ENCODE peak calls at places on chromosome 5, in nine cellular contexts. One of them, this sample, is unnamed. For H3K4me1, the result is how much of the 10 kb centered on the place peaks cover.

GRCh38 chr5:132387649-132388117 is 18.2 kb downstream of the SLC22A5 start:
- DNase-seq in aorta: peak
- DNase-seq in small intestine: peak
- DNase-seq in fibroblast of lung: peak
- DNase-seq in A549: peak
- DNase-seq in CD8-positive, alpha-beta memory T cell: no peak
- DNase-seq in PC-9: peak
- DNase-seq in endothelial cell of umbilical vein: peak
- DNase-seq in lung: peak
- DNase-seq in this sample: peak

GRCh38 chr5:143263272-143263810 is 140.1 kb downstream of the NR3C1 start:
- DNase-seq in aorta: no peak
- DNase-seq in small intestine: no peak
- DNase-seq in fibroblast of lung: peak
- DNase-seq in A549: no peak
- DNase-seq in CD8-positive, alpha-beta memory T cell: no peak
- DNase-seq in PC-9: no peak
- DNase-seq in endothelial cell of umbilical vein: no peak
- DNase-seq in lung: no peak
- DNase-seq in this sample: no peak

GRCh38 chr5:120457839-120458507 is 6.1 kb upstream of the PRR16 start:
- DNase-seq in aorta: peak
- DNase-seq in small intestine: peak
- DNase-seq in fibroblast of lung: peak
- DNase-seq in A549: peak
- DNase-seq in CD8-positive, alpha-beta memory T cell: no peak
- DNase-seq in PC-9: peak
- DNase-seq in endothelial cell of umbilical vein: peak
- DNase-seq in lung: peak
- DNase-seq in this sample: peak

GRCh38 chr5:14263700-14264099 is 120.6 kb downstream of the TRIO start:
- DNase-seq in aorta: no peak
- DNase-seq in small intestine: no peak
- DNase-seq in fibroblast of lung: no peak
- DNase-seq in A549: no peak
- DNase-seq in CD8-positive, alpha-beta memory T cell: no peak
- DNase-seq in PC-9: peak
- DNase-seq in endothelial cell of umbilical vein: no peak
- DNase-seq in lung: no peak
- DNase-seq in this sample: no peak

GRCh38 chr5:17252543-17252942 is 35.1 kb downstream of the BASP1 start:
- DNase-seq in aorta: no peak
- DNase-seq in small intestine: no peak
- DNase-seq in fibroblast of lung: no peak
- DNase-seq in A549: no peak
- DNase-seq in CD8-positive, alpha-beta memory T cell: no peak
- DNase-seq in PC-9: peak
- DNase-seq in endothelial cell of umbilical vein: peak
- DNase-seq in lung: no peak
- DNase-seq in this sample: no peak

GRCh38 chr5:420632-421286 is 22.2 kb upstream of the EXOC3 start:
- DNase-seq in aorta: peak
- DNase-seq in small intestine: no peak
- DNase-seq in fibroblast of lung: no peak
- DNase-seq in A549: no peak
- DNase-seq in CD8-positive, alpha-beta memory T cell: no peak
- DNase-seq in PC-9: no peak
- DNase-seq in endothelial cell of umbilical vein: no peak
- DNase-seq in lung: no peak
- DNase-seq in this sample: no peak

GRCh38 chr5:82635561-82636288 is 357.6 kb upstream of the RPS23 start:
- DNase-seq in aorta: no peak
- DNase-seq in small intestine: peak
- DNase-seq in fibroblast of lung: peak
- DNase-seq in A549: peak
- DNase-seq in CD8-positive, alpha-beta memory T cell: no peak
- DNase-seq in PC-9: peak
- DNase-seq in endothelial cell of umbilical vein: peak
- DNase-seq in lung: no peak
- DNase-seq in this sample: no peak

GRCh38 chr5:17378346-17378984 is 119.6 kb upstream of the TAF11L2 start:
- DNase-seq in aorta: no peak
- DNase-seq in small intestine: no peak
- DNase-seq in fibroblast of lung: peak
- DNase-seq in A549: peak
- DNase-seq in CD8-positive, alpha-beta memory T cell: no peak
- DNase-seq in PC-9: no peak
- DNase-seq in endothelial cell of umbilical vein: no peak
- DNase-seq in lung: no peak
- DNase-seq in this sample: no peak

GRCh38 chr5:175443514-175444059 is 395 bp downstream of the DRD1 start:
- DNase-seq in aorta: no peak
- DNase-seq in small intestine: no peak
- DNase-seq in fibroblast of lung: peak
- DNase-seq in A549: no peak
- DNase-seq in CD8-positive, alpha-beta memory T cell: no peak
- DNase-seq in PC-9: no peak
- DNase-seq in endothelial cell of umbilical vein: no peak
- DNase-seq in lung: no peak
- DNase-seq in this sample: no peak

GRCh38 chr5:141208478-141208877 is at the start of gene PCDHB12:
- DNase-seq in aorta: no peak
- DNase-seq in small intestine: no peak
- DNase-seq in fibroblast of lung: no peak
- DNase-seq in A549: peak
- DNase-seq in CD8-positive, alpha-beta memory T cell: no peak
- DNase-seq in PC-9: no peak
- DNase-seq in endothelial cell of umbilical vein: peak
- DNase-seq in lung: no peak
- DNase-seq in this sample: no peak

GRCh38 chr5:142499591-142500384 is 175.0 kb upstream of the SPRY4 start:
- DNase-seq in aorta: no peak
- DNase-seq in small intestine: peak
- DNase-seq in fibroblast of lung: no peak
- DNase-seq in A549: no peak
- DNase-seq in CD8-positive, alpha-beta memory T cell: no peak
- DNase-seq in PC-9: no peak
- DNase-seq in endothelial cell of umbilical vein: no peak
- DNase-seq in lung: no peak
- DNase-seq in this sample: no peak

GRCh38 chr5:141493500-141494422 is 4.9 kb downstream of the PCDHGC5 start:
- DNase-seq in aorta: no peak
- DNase-seq in small intestine: no peak
- DNase-seq in fibroblast of lung: peak
- DNase-seq in A549: no peak
- DNase-seq in CD8-positive, alpha-beta memory T cell: no peak
- DNase-seq in PC-9: no peak
- DNase-seq in endothelial cell of umbilical vein: no peak
- DNase-seq in lung: no peak
- DNase-seq in this sample: no peak

GRCh38 chr5:142597546-142598337 is 88.1 kb downstream of the FGF1 start:
- DNase-seq in aorta: no peak
- DNase-seq in small intestine: no peak
- DNase-seq in fibroblast of lung: peak
- DNase-seq in A549: peak
- DNase-seq in CD8-positive, alpha-beta memory T cell: no peak
- DNase-seq in PC-9: peak
- DNase-seq in endothelial cell of umbilical vein: peak
- DNase-seq in lung: no peak
- DNase-seq in this sample: no peak

GRCh38 chr5:10679336-10679988 is 81.6 kb downstream of the DAP start:
- DNase-seq in aorta: no peak
- DNase-seq in small intestine: no peak
- DNase-seq in fibroblast of lung: no peak
- DNase-seq in A549: no peak
- DNase-seq in CD8-positive, alpha-beta memory T cell: no peak
- DNase-seq in PC-9: no peak
- DNase-seq in endothelial cell of umbilical vein: no peak
- DNase-seq in lung: no peak
- DNase-seq in this sample: no peak

GRCh38 chr5:67966712-67967111 is 248.8 kb upstream of the PIK3R1 start:
- DNase-seq in aorta: no peak
- DNase-seq in small intestine: no peak
- DNase-seq in fibroblast of lung: no peak
- DNase-seq in A549: no peak
- DNase-seq in CD8-positive, alpha-beta memory T cell: no peak
- DNase-seq in PC-9: no peak
- DNase-seq in endothelial cell of umbilical vein: no peak
- DNase-seq in lung: no peak
- DNase-seq in this sample: no peak

GRCh38 chr5:118557103-118557805 is 431.1 kb downstream of the DTWD2 start:
- DNase-seq in aorta: no peak
- DNase-seq in small intestine: no peak
- DNase-seq in fibroblast of lung: peak
- DNase-seq in A549: no peak
- DNase-seq in CD8-positive, alpha-beta memory T cell: no peak
- DNase-seq in PC-9: no peak
- DNase-seq in endothelial cell of umbilical vein: no peak
- DNase-seq in lung: no peak
- DNase-seq in this sample: no peak

GRCh38 chr5:72394688-72395087 is 74.5 kb downstream of the PTCD2 start:
- DNase-seq in aorta: no peak
- DNase-seq in small intestine: peak
- DNase-seq in fibroblast of lung: peak
- DNase-seq in A549: peak
- DNase-seq in CD8-positive, alpha-beta memory T cell: no peak
- DNase-seq in PC-9: no peak
- DNase-seq in endothelial cell of umbilical vein: peak
- DNase-seq in lung: no peak
- DNase-seq in this sample: no peak

DNA sequence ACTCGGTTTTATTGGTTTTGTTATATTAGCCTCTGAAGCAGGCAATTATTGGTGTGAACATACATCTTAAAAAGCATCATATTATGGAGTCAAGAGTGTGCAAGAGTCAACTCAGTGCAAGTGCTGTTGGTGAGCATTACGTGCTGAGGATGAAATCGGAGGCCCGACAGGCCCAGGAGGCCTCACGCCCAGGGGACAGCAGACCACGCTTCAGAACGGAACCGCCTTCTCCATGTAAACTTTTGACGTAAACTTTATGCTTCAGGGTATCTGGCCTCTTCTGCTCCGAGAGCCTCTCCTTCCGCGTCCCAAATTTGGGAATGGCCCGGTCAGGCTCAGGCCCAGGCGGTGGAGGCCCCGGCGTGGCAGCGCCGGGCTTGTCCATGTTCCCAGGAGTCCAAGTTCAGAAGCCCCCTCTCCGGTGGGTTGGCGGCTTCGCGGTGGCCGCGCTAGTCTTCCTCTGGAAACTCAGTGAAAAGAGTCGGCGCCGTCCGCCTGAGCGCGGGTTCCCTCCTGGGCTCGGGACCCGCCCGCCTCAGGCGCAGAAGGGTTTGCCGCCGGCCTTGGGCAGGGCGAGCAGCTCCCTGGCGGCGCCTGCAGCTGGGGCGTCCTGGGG is 5.2 kb downstream of the IRX4 start:
- DNase-seq in aorta: no peak
- DNase-seq in small intestine: no peak
- DNase-seq in fibroblast of lung: peak
- DNase-seq in A549: no peak
- DNase-seq in CD8-positive, alpha-beta memory T cell: no peak
- DNase-seq in PC-9: no peak
- DNase-seq in endothelial cell of umbilical vein: no peak
- DNase-seq in lung: no peak
- DNase-seq in this sample: no peak
- H3K4me3 ChIP-seq in aorta: no peak
- H3K4me3 ChIP-seq in small intestine: no peak
- H3K4me3 ChIP-seq in fibroblast of lung: no peak
- H3K4me3 ChIP-seq in A549: no peak
- H3K4me3 ChIP-seq in CD8-positive, alpha-beta memory T cell: no peak
- H3K4me3 ChIP-seq in PC-9: no peak
- H3K4me3 ChIP-seq in endothelial cell of umbilical vein: no peak
- H3K4me3 ChIP-seq in lung: no peak
- H3K4me3 ChIP-seq in this sample: no peak

GRCh38 chr5:83760579-83760978 is 39.9 kb upstream of the HAPLN1 start:
- DNase-seq in aorta: no peak
- DNase-seq in small intestine: no peak
- DNase-seq in fibroblast of lung: no peak
- DNase-seq in A549: no peak
- DNase-seq in CD8-positive, alpha-beta memory T cell: no peak
- DNase-seq in PC-9: no peak
- DNase-seq in endothelial cell of umbilical vein: no peak
- DNase-seq in lung: no peak
- DNase-seq in this sample: no peak
- H3K4me1 ChIP-seq in aorta: under half
- H3K4me1 ChIP-seq in small intestine: under half
- H3K4me1 ChIP-seq in fibroblast of lung: under half
- H3K4me1 ChIP-seq in A549: under half
- H3K4me1 ChIP-seq in CD8-positive, alpha-beta memory T cell: under half
- H3K4me1 ChIP-seq in PC-9: under half
- H3K4me1 ChIP-seq in endothelial cell of umbilical vein: under half
- H3K4me1 ChIP-seq in lung: under half
- H3K4me1 ChIP-seq in this sample: under half

GRCh38 chr5:171451421-171451820 is 32.0 kb downstream of the FGF18 start:
- DNase-seq in aorta: no peak
- DNase-seq in small intestine: no peak
- DNase-seq in fibroblast of lung: no peak
- DNase-seq in A549: no peak
- DNase-seq in CD8-positive, alpha-beta memory T cell: no peak
- DNase-seq in PC-9: no peak
- DNase-seq in endothelial cell of umbilical vein: no peak
- DNase-seq in lung: no peak
- DNase-seq in this sample: no peak
- H3K27ac ChIP-seq in aorta: no peak
- H3K27ac ChIP-seq in small intestine: peak
- H3K27ac ChIP-seq in fibroblast of lung: peak
- H3K27ac ChIP-seq in A549: no peak
- H3K27ac ChIP-seq in CD8-positive, alpha-beta memory T cell: no peak
- H3K27ac ChIP-seq in PC-9: no peak
- H3K27ac ChIP-seq in endothelial cell of umbilical vein: peak
- H3K27ac ChIP-seq in lung: no peak
- H3K27ac ChIP-seq in this sample: peak

GRCh38 chr5:45627076-45627656 is 69.0 kb downstream of the HCN1 start:
- DNase-seq in aorta: no peak
- DNase-seq in small intestine: no peak
- DNase-seq in fibroblast of lung: no peak
- DNase-seq in A549: no peak
- DNase-seq in CD8-positive, alpha-beta memory T cell: no peak
- DNase-seq in PC-9: no peak
- DNase-seq in endothelial cell of umbilical vein: no peak
- DNase-seq in lung: no peak
- DNase-seq in this sample: no peak
- H3K4me3 ChIP-seq in aorta: no peak
- H3K4me3 ChIP-seq in small intestine: no peak
- H3K4me3 ChIP-seq in fibroblast of lung: no peak
- H3K4me3 ChIP-seq in A549: no peak
- H3K4me3 ChIP-seq in CD8-positive, alpha-beta memory T cell: no peak
- H3K4me3 ChIP-seq in PC-9: no peak
- H3K4me3 ChIP-seq in endothelial cell of umbilical vein: no peak
- H3K4me3 ChIP-seq in lung: no peak
- H3K4me3 ChIP-seq in this sample: no peak

This sample was measured in left ventricle myocardium inferior.